ENCODE peak calls at places on chromosomes 1 and 21, in four cellular contexts. One of them, this sample, is unnamed.
A peak's percentile ranks its signal among the peaks of the same experiment; 100 is the strongest.

GRCh38 chr1:62528015-62528414 is 69.3 kb upstream of the ANGPTL3 start:
- DNase-seq in CD8-positive, alpha-beta memory T cell: no peak
- DNase-seq in BJ: no peak
- DNase-seq in aorta: peak; percentile 56
- DNase-seq in this sample: no peak

GRCh38 chr1:211967704-211968103 is 67.7 kb downstream of the INTS7 start:
- DNase-seq in BJ: no peak
- DNase-seq in aorta: no peak
- DNase-seq in CD8-positive, alpha-beta memory T cell: no peak
- DNase-seq in this sample: no peak

GRCh38 chr1:154221815-154222081 is 993 bp downstream of the UBAP2L start:
- DNase-seq in aorta: no peak
- DNase-seq in BJ: peak; percentile 15
- DNase-seq in CD8-positive, alpha-beta memory T cell: no peak
- DNase-seq in this sample: no peak

GRCh38 chr1:25805863-25806225 is 5.9 kb downstream of the SELENON start:
- DNase-seq in BJ: no peak
- DNase-seq in aorta: peak; percentile 78
- DNase-seq in CD8-positive, alpha-beta memory T cell: no peak
- DNase-seq in this sample: no peak

GRCh38 chr21:14520535-14520934 is 25.6 kb downstream of the SAMSN1 start:
- DNase-seq in aorta: peak; percentile 51
- DNase-seq in CD8-positive, alpha-beta memory T cell: no peak
- DNase-seq in BJ: no peak
- DNase-seq in this sample: peak; percentile 40

GRCh38 chr1:209516771-209517471 is 66.6 kb upstream of the CAMK1G start:
- DNase-seq in CD8-positive, alpha-beta memory T cell: no peak
- DNase-seq in aorta: no peak
- DNase-seq in BJ: no peak
- DNase-seq in this sample: no peak

GRCh38 chr1:229105822-229106525 is 164.9 kb upstream of the RAB4A start:
- DNase-seq in aorta: no peak
- DNase-seq in CD8-positive, alpha-beta memory T cell: no peak
- DNase-seq in BJ: no peak
- DNase-seq in this sample: no peak

GRCh38 chr1:99230695-99231094 is 33.6 kb upstream of the PLPPR4 start:
- DNase-seq in CD8-positive, alpha-beta memory T cell: no peak
- DNase-seq in aorta: no peak
- DNase-seq in BJ: no peak
- DNase-seq in this sample: no peak

GRCh38 chr1:114340906-114341698 is 169.9 kb downstream of the TRIM33 start:
- DNase-seq in CD8-positive, alpha-beta memory T cell: peak; percentile 32
- DNase-seq in BJ: no peak
- DNase-seq in aorta: no peak
- DNase-seq in this sample: peak; percentile 97

GRCh38 chr1:177181631-177182291 is 11.0 kb downstream of the BRINP2 start:
- DNase-seq in aorta: peak; percentile 61
- DNase-seq in CD8-positive, alpha-beta memory T cell: no peak
- DNase-seq in BJ: no peak
- DNase-seq in this sample: peak; percentile 11

GRCh38 chr1:162708286-162708685 is 76.0 kb downstream of the DDR2 start:
- DNase-seq in aorta: no peak
- DNase-seq in BJ: no peak
- DNase-seq in CD8-positive, alpha-beta memory T cell: no peak
- DNase-seq in this sample: no peak

GRCh38 chr1:53891678-53892077 is 2.1 kb upstream of the YIPF1 start:
- DNase-seq in BJ: no peak
- DNase-seq in aorta: no peak
- DNase-seq in CD8-positive, alpha-beta memory T cell: no peak
- DNase-seq in this sample: no peak

GRCh38 chr1:27957655-27958054 is 2.1 kb upstream of the XKR8 start:
- DNase-seq in CD8-positive, alpha-beta memory T cell: no peak
- DNase-seq in BJ: no peak
- DNase-seq in aorta: no peak
- DNase-seq in this sample: no peak

GRCh38 chr1:18491168-18491567 is 10.4 kb downstream of the KLHDC7A start:
- DNase-seq in CD8-positive, alpha-beta memory T cell: no peak
- DNase-seq in BJ: no peak
- DNase-seq in aorta: no peak
- DNase-seq in this sample: no peak
- H3K4me3 ChIP-seq in CD8-positive, alpha-beta memory T cell: no peak overlapping the region
- H3K4me3 ChIP-seq in BJ: no peak overlapping the region
- H3K4me3 ChIP-seq in aorta: no peak overlapping the region
- H3K4me3 ChIP-seq in this sample: no peak overlapping the region

DNA sequence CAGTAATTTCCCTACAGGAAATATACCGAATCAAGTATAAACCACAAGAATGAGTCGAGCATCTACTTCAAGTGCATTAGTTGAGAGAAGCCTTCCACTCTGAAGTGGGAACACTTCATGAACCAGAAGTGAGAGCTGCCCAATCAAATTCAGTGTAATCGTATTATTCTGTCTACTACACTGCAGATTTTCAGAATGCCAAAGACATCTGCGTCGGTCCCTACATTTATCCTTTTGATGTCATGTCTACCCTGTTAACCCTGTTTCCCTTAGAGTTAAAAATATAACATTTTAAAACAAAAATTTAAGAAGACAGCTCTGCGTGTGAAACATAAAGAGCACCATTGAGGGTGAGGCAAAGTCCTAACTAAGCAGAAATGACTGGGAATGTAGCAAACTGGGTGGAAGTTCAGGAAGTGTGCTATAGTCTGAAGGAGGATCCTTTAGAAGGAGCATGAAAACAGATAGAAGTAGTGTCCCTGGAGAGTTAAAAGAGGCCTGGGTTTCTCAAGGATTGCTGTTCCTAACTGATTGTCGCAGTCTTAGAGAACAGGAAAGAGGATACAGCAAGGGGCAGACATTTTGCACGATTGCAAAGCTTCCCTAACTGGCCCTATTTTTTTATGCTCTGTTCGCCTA is 291.2 kb downstream of the PTPRC start:
- DNase-seq in CD8-positive, alpha-beta memory T cell: no peak
- DNase-seq in BJ: no peak
- DNase-seq in aorta: no peak
- DNase-seq in this sample: peak; percentile 97
- H3K4me3 ChIP-seq in CD8-positive, alpha-beta memory T cell: peak overlapping the region; percentile 53
- H3K4me3 ChIP-seq in BJ: no peak overlapping the region
- H3K4me3 ChIP-seq in aorta: no peak overlapping the region
- H3K4me3 ChIP-seq in this sample: peak overlapping the region; percentile 45

GRCh38 chr1:109910963-109911798 is 532 bp downstream of the CSF1 start:
- DNase-seq in CD8-positive, alpha-beta memory T cell: no peak
- DNase-seq in aorta: no peak
- DNase-seq in BJ: no peak
- DNase-seq in this sample: no peak
- H3K4me3 ChIP-seq in CD8-positive, alpha-beta memory T cell: peak overlapping the region; percentile 71
- H3K4me3 ChIP-seq in aorta: peak overlapping the region; percentile 74
- H3K4me3 ChIP-seq in BJ: peak overlapping the region; percentile 89
- H3K4me3 ChIP-seq in this sample: peak overlapping the region; percentile 46

DNA sequence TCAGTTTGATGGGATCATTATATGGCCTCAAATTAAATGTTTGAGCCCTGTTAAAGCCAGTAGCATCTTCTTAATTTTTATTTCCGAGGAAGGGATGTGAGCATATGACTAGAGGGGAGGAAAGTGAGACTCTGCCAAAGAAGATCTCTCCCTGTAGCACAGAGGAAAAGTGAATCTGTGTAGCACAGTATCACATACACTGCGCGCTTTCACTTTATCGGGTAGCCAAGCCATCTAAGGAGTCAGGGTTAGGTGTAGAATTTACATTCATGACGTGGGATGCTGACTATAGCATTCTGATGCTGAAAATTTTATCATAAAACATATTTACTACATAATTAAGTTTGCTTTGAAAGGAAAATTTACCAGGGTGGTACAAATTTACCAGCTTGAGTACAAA is 24.0 kb downstream of the LRRC8D start:
- DNase-seq in CD8-positive, alpha-beta memory T cell: no peak
- DNase-seq in aorta: no peak
- DNase-seq in BJ: no peak
- DNase-seq in this sample: no peak
- H3K4me3 ChIP-seq in CD8-positive, alpha-beta memory T cell: peak overlapping the region; percentile 86
- H3K4me3 ChIP-seq in aorta: no peak overlapping the region
- H3K4me3 ChIP-seq in BJ: no peak overlapping the region
- H3K4me3 ChIP-seq in this sample: no peak overlapping the region